ENCODE peak calls at places on chromosomes 13 and 19, in seven cellular contexts. U is mammary epithelial cell, Y is heart right ventricle, W is pancreas, D is adrenal gland, M is psoas muscle, S is mesendoderm. J is an unnamed sample.

GRCh38 chr13:19089315-19089714 is 92.3 kb downstream of the TUBA3C start:
- DNase-seq in M (no peak), W (no peak), S (no peak), U (no peak), D (no peak), Y (no peak), J (no peak)

GRCh38 chr19:53864308-53864836 is 3.3 kb upstream of the MYADM start:
- DNase-seq in S (no peak), U (no peak), D (no peak), Y (no peak), W (peak; percentile 54), M (no peak), J (no peak)

GRCh38 chr13:40787062-40787461 is 2.3 kb upstream of the SLC25A15 start:
- DNase-seq in U (no peak), Y (no peak), D (no peak), S (no peak), W (no peak), M (no peak), J (no peak)

GRCh38 chr13:37192986-37193385 is 87.5 kb upstream of the CSNK1A1L start:
- DNase-seq in S (no peak), M (no peak), U (no peak), W (no peak), D (no peak), Y (no peak), J (peak; percentile 16)

GRCh38 chr13:109166807-109167206 is 537.4 kb downstream of the MYO16 start:
- DNase-seq in U (no peak), Y (no peak), D (no peak), W (no peak), S (no peak), M (no peak), J (no peak)

GRCh38 chr19:57688011-57688763 is 6.4 kb downstream of the ZNF551 start:
- DNase-seq in W (no peak), M (no peak), Y (no peak), D (no peak), S (peak; percentile 37), U (peak; percentile 20), J (no peak)

GRCh38 chr19:40521276-40521675 is 54.5 kb downstream of the SPTBN4 start:
- DNase-seq in D (no peak), W (no peak), Y (no peak), U (no peak), M (no peak), S (no peak), J (peak; percentile 34)

GRCh38 chr19:35211545-35212230 is 16.9 kb downstream of the FAM187B start:
- DNase-seq in U (no peak), D (peak; percentile 60), S (no peak), W (no peak), M (peak; percentile 37), Y (peak; percentile 50), J (no peak)

GRCh38 chr19:53076984-53077383 is 26.2 kb downstream of the ZNF160 start:
- DNase-seq in Y (peak; percentile 63), M (peak; percentile 33), U (no peak), S (peak; percentile 95), W (no peak), D (peak; percentile 53), J (peak; percentile 82)

GRCh38 chr19:12664406-12665280 is 1.9 kb downstream of the MAN2B1 start:
- DNase-seq in U (no peak), Y (no peak), W (no peak), D (no peak), M (no peak), S (peak; percentile 82), J (peak; percentile 52)

GRCh38 chr13:34833562-34834182 is 108.4 kb upstream of the NBEA start:
- DNase-seq in W (no peak), Y (no peak), S (peak; percentile 79), D (no peak), M (no peak), U (peak; percentile 17), J (no peak)

GRCh38 chr19:12766051-12766521 is 9.3 kb downstream of the HOOK2 start:
- DNase-seq in W (no peak), U (peak; percentile 76), D (peak; percentile 86), S (no peak), Y (peak; percentile 85), M (peak; percentile 76), J (peak; percentile 88)

GRCh38 chr13:22740264-22740663 is 440.5 kb upstream of the SGCG start:
- DNase-seq in W (no peak), Y (no peak), U (no peak), M (no peak), D (no peak), S (peak; percentile 43), J (peak; percentile 8)

GRCh38 chr19:49809155-49809986 is 3.7 kb downstream of the FUZ start:
- DNase-seq in W (peak; percentile 60), Y (peak; percentile 64), M (peak; percentile 72), S (peak; percentile 55), D (peak; percentile 82), U (no peak), J (no peak)

GRCh38 chr13:48575014-48575413 is 42.1 kb upstream of the RCBTB2 start:
- DNase-seq in U (no peak), M (no peak), D (no peak), S (no peak), W (no peak), Y (no peak), J (no peak)

GRCh38 chr19:46621191-46622117 is 3.4 kb downstream of the PTGIR start:
- DNase-seq in S (no peak), M (no peak), W (no peak), Y (no peak), U (no peak), D (no peak), J (no peak)

GRCh38 chr13:113742000-113742441 is 17.0 kb upstream of the TMEM255B start:
- DNase-seq in M (peak; percentile 47), U (peak; percentile 27), Y (no peak), D (no peak), S (peak; percentile 50), W (no peak), J (peak; percentile 50)

GRCh38 chr13:66567899-66568612 is 662.1 kb downstream of the PCDH9 start:
- DNase-seq in M (no peak), W (no peak), D (no peak), Y (no peak), S (peak; percentile 37), U (no peak), J (no peak)

GRCh38 chr13:20446900-20447299 is 78.8 kb downstream of the CRYL1 start:
- DNase-seq in D (no peak), S (no peak), U (no peak), W (no peak), M (no peak), Y (no peak), J (no peak)

GRCh38 chr19:28420731-28421550 is 792.0 kb downstream of the UQCRFS1 start:
- DNase-seq in D (no peak), Y (no peak), W (no peak), U (peak; percentile 22), S (no peak), M (no peak), J (no peak)

GRCh38 chr19:11125994-11126685 is 29.4 kb downstream of the SPC24 start:
- DNase-seq in S (peak; percentile 90), U (no peak), D (peak; percentile 80), M (peak; percentile 78), Y (peak; percentile 76), W (peak; percentile 63), J (peak; percentile 84)
- H3K36me3 ChIP-seq in S (peaks cover 37% of the 10 kb centered on the region), U (peaks cover 60% of the 10 kb centered on the region), D (no peaks in the 10 kb centered on the region), M (peaks cover 64% of the 10 kb centered on the region), Y (peaks cover 100% of the 10 kb centered on the region), W (peaks cover 15% of the 10 kb centered on the region), J (peaks cover 70% of the 10 kb centered on the region)

GRCh38 chr13:112741185-112741755 is 51.4 kb downstream of the ATP11A start:
- DNase-seq in Y (no peak), S (no peak), M (no peak), W (no peak), U (no peak), D (no peak), J (no peak)
- H3K27ac ChIP-seq in Y (peak overlapping the region; percentile 77), S (no peak overlapping the region), M (peak overlapping the region; percentile 75), W (no peak overlapping the region), U (no peak overlapping the region), D (peak overlapping the region; percentile 72), J (peak overlapping the region; percentile 73)

GRCh38 chr19:1243768-1244692 is 2.5 kb downstream of the ATP5F1D start:
- DNase-seq in S (peak; percentile 82), M (peak; percentile 92), D (peak; percentile 89), U (peak; percentile 67), W (peak; percentile 84), Y (peak; percentile 89), J (peak; percentile 88)

GRCh38 chr19:1244693-1245451 is 3.3 kb downstream of the ATP5F1D start:
- DNase-seq in W (peak; percentile 74), Y (peak; percentile 76), M (peak; percentile 85), U (no peak), D (peak; percentile 86), S (no peak), J (no peak)

GRCh38 chr19:1245468-1245867 is 2.9 kb upstream of the MIDN start:
- DNase-seq in Y (no peak), W (no peak), M (peak; percentile 78), S (no peak), D (peak; percentile 76), U (no peak), J (no peak)

GRCh38 chr19:1247747-1248453 is 483 bp upstream of the MIDN start:
- DNase-seq in M (peak; percentile 91), D (peak; percentile 92), U (no peak), W (peak; percentile 81), S (peak; percentile 71), Y (peak; percentile 86), J (no peak)

DNA sequence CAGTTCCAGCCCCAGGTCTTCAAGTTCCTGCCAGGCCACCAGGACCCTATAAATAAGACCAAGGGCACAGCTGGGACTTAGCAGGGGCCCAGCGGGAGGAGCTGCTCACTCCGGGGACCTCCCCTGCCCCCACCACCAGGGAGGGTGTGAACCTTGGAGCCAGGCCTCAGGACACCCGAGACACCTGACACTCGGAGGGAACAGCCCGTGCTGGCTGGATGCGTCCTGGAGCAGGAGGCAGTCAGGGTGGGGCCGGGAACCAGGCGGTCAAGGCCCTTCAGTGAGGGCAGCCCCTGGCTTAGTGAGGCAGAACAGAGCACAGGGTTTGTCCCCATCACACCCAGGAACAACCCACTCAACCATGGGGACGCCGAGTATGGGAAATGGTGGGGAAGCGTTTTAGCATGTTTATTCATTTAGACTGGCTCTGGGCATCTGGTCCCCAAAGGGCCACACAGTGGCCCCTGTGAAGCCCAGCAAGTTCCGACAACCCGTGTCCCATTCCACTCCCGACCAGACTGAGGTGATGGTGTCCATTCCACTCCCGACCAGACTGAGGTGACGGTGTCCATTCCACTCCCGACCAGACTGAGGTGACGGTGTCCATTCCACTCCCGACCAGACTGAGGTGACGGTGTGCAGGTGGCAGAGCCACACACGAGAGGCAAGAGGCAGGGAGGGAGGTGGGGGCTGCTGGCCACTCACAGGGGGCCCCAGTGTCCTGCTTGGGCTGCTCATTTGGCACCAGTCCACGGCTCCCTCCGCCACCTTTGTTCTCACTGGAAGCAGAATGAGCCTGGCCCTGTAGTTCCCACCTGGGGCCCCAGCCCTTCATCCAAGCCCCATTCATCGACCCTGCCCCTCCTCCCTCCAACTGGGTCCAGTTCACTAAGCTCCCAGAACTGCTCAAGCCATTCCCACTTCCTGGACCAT is 2.2 kb upstream of the MIDN start:
- DNase-seq in U (no peak), Y (peak; percentile 82), W (peak; percentile 61), S (no peak), M (peak; percentile 91), D (peak; percentile 88), J (peak; percentile 59)
- H3K4me1 ChIP-seq in U (peaks cover 37% of the 10 kb centered on the region), Y (peaks cover 58% of the 10 kb centered on the region), W (peaks cover 39% of the 10 kb centered on the region), S (no peaks in the 10 kb centered on the region), M (peaks cover 53% of the 10 kb centered on the region), D (peaks cover 60% of the 10 kb centered on the region), J (peaks cover 8% of the 10 kb centered on the region)

DNA sequence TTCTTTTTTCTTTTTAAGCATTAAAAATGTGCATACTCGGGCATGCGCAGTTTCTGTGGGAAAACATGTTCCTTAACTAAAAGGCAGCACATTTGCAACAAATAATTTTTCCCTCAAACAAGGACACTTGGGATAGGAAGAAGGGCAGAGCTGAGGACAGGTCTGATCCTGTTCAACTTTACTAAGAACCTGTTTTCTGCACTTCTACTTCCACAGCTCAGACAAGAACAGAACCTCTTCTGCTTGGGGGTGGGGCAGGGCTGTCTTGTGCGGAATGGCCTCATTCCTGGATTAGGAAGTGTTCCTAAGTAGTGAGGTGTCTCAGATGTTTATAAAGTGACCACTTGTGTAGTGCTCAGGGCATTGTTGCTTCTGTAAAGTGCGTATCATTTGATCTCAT is 18.3 kb downstream of the SAFB start:
- DNase-seq in Y (no peak), M (no peak), S (no peak), U (peak; percentile 42), W (no peak), D (no peak), J (no peak)
- H3K36me3 ChIP-seq in Y (peaks cover 49% of the 10 kb centered on the region), M (peaks cover 50% of the 10 kb centered on the region), S (peaks cover 19% of the 10 kb centered on the region), U (peaks cover 28% of the 10 kb centered on the region), W (peaks cover 9% of the 10 kb centered on the region), D (no peaks in the 10 kb centered on the region), J (peaks cover 41% of the 10 kb centered on the region)

J was measured in cardiac muscle cell.